ENCODE peak calls at places on chromosomes 2 and 18, in six cellular contexts. One of them, this sample, is unnamed.

GRCh38 chr2:32342811-32343210 is 14.0 kb upstream of the BIRC6 start:
- DNase-seq in H1: no peak
- DNase-seq in cardiac muscle cell: peak; percentile 66
- DNase-seq in astrocyte: no peak
- DNase-seq in mesendoderm: no peak
- DNase-seq in PC-9: no peak
- DNase-seq in this sample: no peak

GRCh38 chr2:120446236-120447121 is 100.5 kb downstream of the INHBB start:
- DNase-seq in cardiac muscle cell: no peak
- DNase-seq in H1: no peak
- DNase-seq in astrocyte: no peak
- DNase-seq in mesendoderm: no peak
- DNase-seq in PC-9: no peak
- DNase-seq in this sample: no peak

GRCh38 chr2:96702098-96702785 is 37.6 kb downstream of the LMAN2L start:
- DNase-seq in PC-9: no peak
- DNase-seq in astrocyte: no peak
- DNase-seq in mesendoderm: no peak
- DNase-seq in H1: no peak
- DNase-seq in cardiac muscle cell: no peak
- DNase-seq in this sample: no peak

GRCh38 chr2:101173707-101174295 is 22.6 kb upstream of the TBC1D8 start:
- DNase-seq in cardiac muscle cell: no peak
- DNase-seq in H1: no peak
- DNase-seq in astrocyte: no peak
- DNase-seq in mesendoderm: no peak
- DNase-seq in PC-9: no peak
- DNase-seq in this sample: no peak

GRCh38 chr2:70340921-70341765 is 39.3 kb upstream of the FAM136A start:
- DNase-seq in H1: no peak
- DNase-seq in mesendoderm: peak; percentile 78
- DNase-seq in PC-9: peak; percentile 65
- DNase-seq in astrocyte: peak; percentile 12
- DNase-seq in cardiac muscle cell: peak; percentile 52
- DNase-seq in this sample: peak; percentile 70

GRCh38 chr2:219403861-219404260 is 14.3 kb upstream of the DES start:
- DNase-seq in mesendoderm: no peak
- DNase-seq in astrocyte: no peak
- DNase-seq in cardiac muscle cell: no peak
- DNase-seq in PC-9: no peak
- DNase-seq in H1: no peak
- DNase-seq in this sample: no peak

GRCh38 chr2:54535599-54536195 is 79.6 kb downstream of the SPTBN1 start:
- DNase-seq in cardiac muscle cell: peak; percentile 25
- DNase-seq in astrocyte: no peak
- DNase-seq in H1: no peak
- DNase-seq in PC-9: no peak
- DNase-seq in mesendoderm: no peak
- DNase-seq in this sample: no peak

GRCh38 chr2:159648643-159649042 is 32.3 kb upstream of the BAZ2B start:
- DNase-seq in mesendoderm: no peak
- DNase-seq in astrocyte: no peak
- DNase-seq in PC-9: no peak
- DNase-seq in H1: no peak
- DNase-seq in cardiac muscle cell: no peak
- DNase-seq in this sample: no peak

GRCh38 chr2:96869824-96870630 is at the start of gene SEMA4C:
- DNase-seq in PC-9: peak; percentile 60
- DNase-seq in H1: no peak
- DNase-seq in cardiac muscle cell: peak; percentile 50
- DNase-seq in astrocyte: no peak
- DNase-seq in mesendoderm: peak; percentile 57
- DNase-seq in this sample: no peak

GRCh38 chr2:38474833-38475566 is 97.9 kb upstream of the ATL2 start:
- DNase-seq in mesendoderm: no peak
- DNase-seq in H1: no peak
- DNase-seq in astrocyte: no peak
- DNase-seq in PC-9: no peak
- DNase-seq in cardiac muscle cell: no peak
- DNase-seq in this sample: no peak

GRCh38 chr2:235063501-235063961 is 111.7 kb downstream of the SH3BP4 start:
- DNase-seq in H1: no peak
- DNase-seq in PC-9: no peak
- DNase-seq in mesendoderm: no peak
- DNase-seq in cardiac muscle cell: no peak
- DNase-seq in astrocyte: no peak
- DNase-seq in this sample: no peak

GRCh38 chr18:79068299-79068945 is 772 bp upstream of the ATP9B start:
- DNase-seq in cardiac muscle cell: peak; percentile 35
- DNase-seq in PC-9: no peak
- DNase-seq in H1: no peak
- DNase-seq in mesendoderm: peak; percentile 10
- DNase-seq in astrocyte: peak; percentile 7
- DNase-seq in this sample: no peak

GRCh38 chr18:47928466-47928865 is 2.0 kb downstream of the SMAD2 start:
- DNase-seq in PC-9: no peak
- DNase-seq in H1: no peak
- DNase-seq in cardiac muscle cell: peak; percentile 87
- DNase-seq in astrocyte: peak; percentile 39
- DNase-seq in mesendoderm: no peak
- DNase-seq in this sample: no peak

GRCh38 chr2:118322381-118322780 is 234.1 kb downstream of the INSIG2 start:
- DNase-seq in PC-9: no peak
- DNase-seq in H1: no peak
- DNase-seq in astrocyte: no peak
- DNase-seq in cardiac muscle cell: peak; percentile 3
- DNase-seq in mesendoderm: no peak
- DNase-seq in this sample: no peak

GRCh38 chr2:222709191-222709891 is 37.9 kb downstream of the MOGAT1 start:
- DNase-seq in mesendoderm: peak; percentile 91
- DNase-seq in H1: no peak
- DNase-seq in PC-9: peak; percentile 92
- DNase-seq in astrocyte: peak; percentile 100
- DNase-seq in cardiac muscle cell: peak; percentile 99
- DNase-seq in this sample: peak; percentile 96

GRCh38 chr18:56468379-56468778 is 170.0 kb downstream of the TXNL1 start:
- DNase-seq in mesendoderm: no peak
- DNase-seq in cardiac muscle cell: no peak
- DNase-seq in PC-9: no peak
- DNase-seq in H1: no peak
- DNase-seq in astrocyte: no peak
- DNase-seq in this sample: no peak

GRCh38 chr2:127968610-127969339 is 59.1 kb downstream of the SAP130 start:
- DNase-seq in cardiac muscle cell: no peak
- DNase-seq in PC-9: no peak
- DNase-seq in mesendoderm: no peak
- DNase-seq in H1: no peak
- DNase-seq in astrocyte: no peak
- DNase-seq in this sample: no peak

GRCh38 chr2:24859968-24860600 is 60.0 kb downstream of the ADCY3 start:
- DNase-seq in astrocyte: no peak
- DNase-seq in cardiac muscle cell: no peak
- DNase-seq in mesendoderm: no peak
- DNase-seq in PC-9: no peak
- DNase-seq in H1: no peak
- DNase-seq in this sample: no peak

GRCh38 chr2:33380001-33380609 is 96.3 kb upstream of the RASGRP3 start:
- DNase-seq in astrocyte: no peak
- DNase-seq in H1: no peak
- DNase-seq in mesendoderm: peak; percentile 54
- DNase-seq in cardiac muscle cell: no peak
- DNase-seq in PC-9: no peak
- DNase-seq in this sample: peak; percentile 23

GRCh38 chr2:37324536-37324785 is 172 bp downstream of the PRKD3 start:
- DNase-seq in mesendoderm: peak; percentile 91
- DNase-seq in cardiac muscle cell: peak; percentile 87
- DNase-seq in PC-9: no peak
- DNase-seq in H1: no peak
- DNase-seq in astrocyte: peak; percentile 43
- DNase-seq in this sample: peak; percentile 87
- H3K4me3 ChIP-seq in mesendoderm: no peak overlapping the region
- H3K4me3 ChIP-seq in cardiac muscle cell: peak overlapping the region; percentile 87
- H3K4me3 ChIP-seq in PC-9: peak overlapping the region; percentile 65
- H3K4me3 ChIP-seq in H1: peak overlapping the region; percentile 96
- H3K4me3 ChIP-seq in astrocyte: peak overlapping the region; percentile 94
- H3K4me3 ChIP-seq in this sample: peak overlapping the region; percentile 79

DNA sequence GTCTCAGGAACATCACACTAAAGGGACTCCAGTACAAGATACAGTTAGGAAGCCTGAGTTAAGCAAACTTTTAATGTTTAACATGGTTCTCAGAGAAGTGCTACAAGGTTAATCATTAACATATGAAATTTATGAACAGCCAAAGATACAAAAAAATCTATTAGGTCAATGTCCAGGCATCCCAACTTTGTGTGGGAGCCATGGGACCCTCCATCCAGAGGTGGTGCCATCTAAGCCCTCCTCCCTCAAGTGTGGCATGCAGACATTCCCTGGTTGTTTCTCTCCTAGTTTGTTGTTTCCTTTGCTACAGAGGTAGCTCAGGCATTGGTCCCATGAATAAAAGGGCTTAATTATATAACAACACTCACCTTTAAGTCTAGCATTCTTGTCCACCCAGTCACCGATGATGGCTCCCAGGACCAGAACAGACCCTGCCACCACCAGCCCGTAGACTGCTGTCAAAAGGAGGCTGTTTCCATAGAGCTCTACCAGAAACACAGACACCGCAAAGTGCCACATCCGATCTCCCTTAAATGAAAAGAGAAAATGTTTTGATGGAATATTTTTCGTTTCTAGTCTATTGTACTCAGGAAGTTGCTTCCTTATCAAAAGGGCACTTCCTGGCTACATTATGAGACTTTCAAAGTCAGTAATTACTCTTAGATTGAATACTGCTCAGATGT is 5.7 kb downstream of the SLC40A1 start:
- DNase-seq in cardiac muscle cell: no peak
- DNase-seq in PC-9: no peak
- DNase-seq in astrocyte: no peak
- DNase-seq in mesendoderm: no peak
- DNase-seq in H1: no peak
- DNase-seq in this sample: no peak
- H3K4me3 ChIP-seq in cardiac muscle cell: no peak overlapping the region
- H3K4me3 ChIP-seq in PC-9: no peak overlapping the region
- H3K4me3 ChIP-seq in astrocyte: no peak overlapping the region
- H3K4me3 ChIP-seq in mesendoderm: no peak overlapping the region
- H3K4me3 ChIP-seq in H1: no peak overlapping the region
- H3K4me3 ChIP-seq in this sample: no peak overlapping the region

GRCh38 chr2:130728549-130729310 is at the start of gene GPR148:
- DNase-seq in mesendoderm: no peak
- DNase-seq in astrocyte: no peak
- DNase-seq in H1: no peak
- DNase-seq in PC-9: no peak
- DNase-seq in cardiac muscle cell: no peak
- DNase-seq in this sample: no peak
- H3K4me3 ChIP-seq in mesendoderm: peak within 1 kb of the TSS; percentile 49
- H3K4me3 ChIP-seq in astrocyte: peak within 1 kb of the TSS; percentile 76
- H3K4me3 ChIP-seq in H1: peak within 1 kb of the TSS; percentile 66
- H3K4me3 ChIP-seq in PC-9: no peak within 1 kb of the TSS
- H3K4me3 ChIP-seq in cardiac muscle cell: peak within 1 kb of the TSS; percentile 34
- H3K4me3 ChIP-seq in this sample: peak within 1 kb of the TSS; percentile 40

GRCh38 chr2:237221443-237221842 is 135.8 kb downstream of the COPS8 start:
- DNase-seq in cardiac muscle cell: no peak
- DNase-seq in mesendoderm: no peak
- DNase-seq in astrocyte: no peak
- DNase-seq in H1: no peak
- DNase-seq in PC-9: no peak
- DNase-seq in this sample: no peak

GRCh38 chr2:237222683-237223082 is 137.0 kb downstream of the COPS8 start:
- DNase-seq in cardiac muscle cell: peak; percentile 40
- DNase-seq in astrocyte: no peak
- DNase-seq in H1: no peak
- DNase-seq in PC-9: no peak
- DNase-seq in mesendoderm: no peak
- DNase-seq in this sample: no peak

GRCh38 chr2:237223208-237223861 is 137.6 kb downstream of the COPS8 start:
- DNase-seq in cardiac muscle cell: peak; percentile 98
- DNase-seq in mesendoderm: no peak
- DNase-seq in PC-9: peak; percentile 60
- DNase-seq in H1: no peak
- DNase-seq in astrocyte: peak; percentile 100
- DNase-seq in this sample: no peak

GRCh38 chr2:237218756-237219155 is 133.1 kb downstream of the COPS8 start:
- DNase-seq in H1: no peak
- DNase-seq in PC-9: no peak
- DNase-seq in mesendoderm: no peak
- DNase-seq in astrocyte: peak; percentile 36
- DNase-seq in cardiac muscle cell: no peak
- DNase-seq in this sample: no peak

GRCh38 chr2:237222178-237222577 is 136.5 kb downstream of the COPS8 start:
- DNase-seq in astrocyte: peak; percentile 98
- DNase-seq in H1: no peak
- DNase-seq in PC-9: no peak
- DNase-seq in cardiac muscle cell: peak; percentile 90
- DNase-seq in mesendoderm: no peak
- DNase-seq in this sample: no peak
- H3K4me3 ChIP-seq in astrocyte: peak overlapping the region; percentile 1
- H3K4me3 ChIP-seq in H1: no peak overlapping the region
- H3K4me3 ChIP-seq in PC-9: no peak overlapping the region
- H3K4me3 ChIP-seq in cardiac muscle cell: no peak overlapping the region
- H3K4me3 ChIP-seq in mesendoderm: no peak overlapping the region
- H3K4me3 ChIP-seq in this sample: no peak overlapping the region

GRCh38 chr2:40450066-40450841 is 1.6 kb downstream of the SLC8A1 start:
- DNase-seq in cardiac muscle cell: peak; percentile 41
- DNase-seq in mesendoderm: peak; percentile 7
- DNase-seq in astrocyte: peak; percentile 56
- DNase-seq in H1: no peak
- DNase-seq in PC-9: no peak
- DNase-seq in this sample: no peak
- H3K4me3 ChIP-seq in cardiac muscle cell: no peak overlapping the region
- H3K4me3 ChIP-seq in mesendoderm: no peak overlapping the region
- H3K4me3 ChIP-seq in astrocyte: peak overlapping the region; percentile 84
- H3K4me3 ChIP-seq in H1: peak overlapping the region; percentile 85
- H3K4me3 ChIP-seq in PC-9: peak overlapping the region; percentile 65
- H3K4me3 ChIP-seq in this sample: no peak overlapping the region

This sample was measured in Caco-2.